ENCODE peak calls at places on chromosomes 6 and 20, in eight cellular contexts. One of them, this sample, is unnamed.

GRCh38 chr20:64077094-64077493 is 2.2 kb downstream of the RGS19 start:
- DNase-seq in cardiac fibroblast: no peak
- DNase-seq in NCI-H524 treated with DMSO at 0.1 percent for 48 hours: no peak
- DNase-seq in AG04450: no peak
- DNase-seq in upper lobe of left lung: peak
- DNase-seq in astrocyte: no peak
- DNase-seq in GDM1: peak
- DNase-seq in EH: no peak
- DNase-seq in this sample: no peak

GRCh38 chr6:33856655-33857054 is 52.9 kb upstream of the MLN start:
- DNase-seq in cardiac fibroblast: no peak
- DNase-seq in NCI-H524 treated with DMSO at 0.1 percent for 48 hours: no peak
- DNase-seq in AG04450: no peak
- DNase-seq in upper lobe of left lung: peak
- DNase-seq in astrocyte: no peak
- DNase-seq in GDM1: peak
- DNase-seq in EH: no peak
- DNase-seq in this sample: no peak

GRCh38 chr6:121682666-121683065 is 247.2 kb downstream of the GJA1 start:
- DNase-seq in cardiac fibroblast: no peak
- DNase-seq in NCI-H524 treated with DMSO at 0.1 percent for 48 hours: no peak
- DNase-seq in AG04450: no peak
- DNase-seq in upper lobe of left lung: no peak
- DNase-seq in astrocyte: no peak
- DNase-seq in GDM1: no peak
- DNase-seq in EH: no peak
- DNase-seq in this sample: no peak

GRCh38 chr20:32585519-32586127 is 490 bp upstream of the NOL4L start:
- DNase-seq in cardiac fibroblast: no peak
- DNase-seq in NCI-H524 treated with DMSO at 0.1 percent for 48 hours: no peak
- DNase-seq in AG04450: no peak
- DNase-seq in upper lobe of left lung: no peak
- DNase-seq in astrocyte: no peak
- DNase-seq in GDM1: no peak
- DNase-seq in EH: no peak
- DNase-seq in this sample: no peak

GRCh38 chr20:940926-941325 is 24.8 kb upstream of the ANGPT4 start:
- DNase-seq in cardiac fibroblast: no peak
- DNase-seq in NCI-H524 treated with DMSO at 0.1 percent for 48 hours: no peak
- DNase-seq in AG04450: no peak
- DNase-seq in upper lobe of left lung: no peak
- DNase-seq in astrocyte: no peak
- DNase-seq in GDM1: no peak
- DNase-seq in EH: no peak
- DNase-seq in this sample: no peak

GRCh38 chr6:24339932-24340331 is 17.9 kb downstream of the DCDC2 start:
- DNase-seq in cardiac fibroblast: no peak
- DNase-seq in NCI-H524 treated with DMSO at 0.1 percent for 48 hours: no peak
- DNase-seq in AG04450: no peak
- DNase-seq in upper lobe of left lung: no peak
- DNase-seq in astrocyte: no peak
- DNase-seq in GDM1: no peak
- DNase-seq in EH: no peak
- DNase-seq in this sample: no peak

GRCh38 chr6:168181316-168181715 is 102.3 kb upstream of the FRMD1 start:
- DNase-seq in cardiac fibroblast: no peak
- DNase-seq in NCI-H524 treated with DMSO at 0.1 percent for 48 hours: no peak
- DNase-seq in AG04450: no peak
- DNase-seq in upper lobe of left lung: no peak
- DNase-seq in astrocyte: no peak
- DNase-seq in GDM1: no peak
- DNase-seq in EH: no peak
- DNase-seq in this sample: no peak

GRCh38 chr6:138421089-138421488 is 17.1 kb downstream of the HEBP2 start:
- DNase-seq in cardiac fibroblast: no peak
- DNase-seq in NCI-H524 treated with DMSO at 0.1 percent for 48 hours: no peak
- DNase-seq in AG04450: no peak
- DNase-seq in upper lobe of left lung: no peak
- DNase-seq in astrocyte: no peak
- DNase-seq in GDM1: no peak
- DNase-seq in EH: no peak
- DNase-seq in this sample: no peak

GRCh38 chr6:84762220-84762940 is 2.0 kb downstream of the TBX18 start:
- DNase-seq in cardiac fibroblast: peak
- DNase-seq in NCI-H524 treated with DMSO at 0.1 percent for 48 hours: no peak
- DNase-seq in AG04450: no peak
- DNase-seq in upper lobe of left lung: no peak
- DNase-seq in astrocyte: peak
- DNase-seq in GDM1: no peak
- DNase-seq in EH: peak
- DNase-seq in this sample: peak

GRCh38 chr6:88704980-88705379 is 258.4 kb downstream of the RNGTT start:
- DNase-seq in cardiac fibroblast: no peak
- DNase-seq in NCI-H524 treated with DMSO at 0.1 percent for 48 hours: no peak
- DNase-seq in AG04450: no peak
- DNase-seq in upper lobe of left lung: no peak
- DNase-seq in astrocyte: peak
- DNase-seq in GDM1: no peak
- DNase-seq in EH: peak
- DNase-seq in this sample: no peak

GRCh38 chr20:39904713-39905112 is 784.3 kb downstream of the MAFB start:
- DNase-seq in cardiac fibroblast: no peak
- DNase-seq in NCI-H524 treated with DMSO at 0.1 percent for 48 hours: no peak
- DNase-seq in AG04450: no peak
- DNase-seq in upper lobe of left lung: no peak
- DNase-seq in astrocyte: no peak
- DNase-seq in GDM1: no peak
- DNase-seq in EH: no peak
- DNase-seq in this sample: no peak

GRCh38 chr6:43748765-43749164 is 21.2 kb upstream of the VEGFA start:
- DNase-seq in cardiac fibroblast: no peak
- DNase-seq in NCI-H524 treated with DMSO at 0.1 percent for 48 hours: no peak
- DNase-seq in AG04450: no peak
- DNase-seq in upper lobe of left lung: no peak
- DNase-seq in astrocyte: no peak
- DNase-seq in GDM1: no peak
- DNase-seq in EH: no peak
- DNase-seq in this sample: no peak

GRCh38 chr6:42103218-42103617 is 39.2 kb downstream of the C6orf132 start:
- DNase-seq in cardiac fibroblast: no peak
- DNase-seq in NCI-H524 treated with DMSO at 0.1 percent for 48 hours: no peak
- DNase-seq in AG04450: no peak
- DNase-seq in upper lobe of left lung: peak
- DNase-seq in astrocyte: no peak
- DNase-seq in GDM1: no peak
- DNase-seq in EH: no peak
- DNase-seq in this sample: no peak

GRCh38 chr6:169851641-169852503 is 100.5 kb downstream of the ERMARD start:
- DNase-seq in cardiac fibroblast: peak
- DNase-seq in NCI-H524 treated with DMSO at 0.1 percent for 48 hours: peak
- DNase-seq in AG04450: no peak
- DNase-seq in upper lobe of left lung: peak
- DNase-seq in astrocyte: peak
- DNase-seq in GDM1: peak
- DNase-seq in EH: peak
- DNase-seq in this sample: no peak

GRCh38 chr6:75896526-75896925 is 147.5 kb downstream of the MYO6 start:
- DNase-seq in cardiac fibroblast: no peak
- DNase-seq in NCI-H524 treated with DMSO at 0.1 percent for 48 hours: no peak
- DNase-seq in AG04450: no peak
- DNase-seq in upper lobe of left lung: no peak
- DNase-seq in astrocyte: peak
- DNase-seq in GDM1: no peak
- DNase-seq in EH: peak
- DNase-seq in this sample: no peak

GRCh38 chr6:15399651-15400470 is 154.0 kb downstream of the JARID2 start:
- DNase-seq in cardiac fibroblast: peak
- DNase-seq in NCI-H524 treated with DMSO at 0.1 percent for 48 hours: peak
- DNase-seq in AG04450: peak
- DNase-seq in upper lobe of left lung: peak
- DNase-seq in astrocyte: peak
- DNase-seq in GDM1: no peak
- DNase-seq in EH: peak
- DNase-seq in this sample: peak

GRCh38 chr6:112086744-112087135 is 542 bp downstream of the TUBE1 start:
- DNase-seq in cardiac fibroblast: peak
- DNase-seq in NCI-H524 treated with DMSO at 0.1 percent for 48 hours: peak
- DNase-seq in AG04450: no peak
- DNase-seq in upper lobe of left lung: no peak
- DNase-seq in astrocyte: peak
- DNase-seq in GDM1: no peak
- DNase-seq in EH: peak
- DNase-seq in this sample: peak

GRCh38 chr6:167092672-167093339 is 30.1 kb upstream of the CCR6 start:
- DNase-seq in cardiac fibroblast: no peak
- DNase-seq in NCI-H524 treated with DMSO at 0.1 percent for 48 hours: no peak
- DNase-seq in AG04450: no peak
- DNase-seq in upper lobe of left lung: no peak
- DNase-seq in astrocyte: no peak
- DNase-seq in GDM1: no peak
- DNase-seq in EH: no peak
- DNase-seq in this sample: no peak